ENCODE peak calls at places on chromosome 21, in six cellular contexts. One of them, this sample, is unnamed.

GRCh38 chr21:25329227-25329626 is 278.1 kb downstream of the MRPL39 start:
- DNase-seq in WTC11: no peak
- DNase-seq in small intestine: no peak
- DNase-seq in GM06990: no peak
- DNase-seq in AG20443: peak
- DNase-seq in left colon: no peak
- DNase-seq in this sample: no peak

GRCh38 chr21:16279658-16280581 is 550.1 kb downstream of the USP25 start:
- DNase-seq in small intestine: no peak
- DNase-seq in GM06990: no peak
- DNase-seq in left colon: no peak
- DNase-seq in WTC11: peak
- DNase-seq in AG20443: peak
- DNase-seq in this sample: peak

GRCh38 chr21:44934797-44935532 is 4.9 kb upstream of the SLX9 start:
- DNase-seq in GM06990: no peak
- DNase-seq in WTC11: no peak
- DNase-seq in left colon: no peak
- DNase-seq in AG20443: no peak
- DNase-seq in small intestine: no peak
- DNase-seq in this sample: no peak

GRCh38 chr21:45011911-45012660 is 62.3 kb upstream of the ADARB1 start:
- DNase-seq in WTC11: peak
- DNase-seq in left colon: no peak
- DNase-seq in small intestine: no peak
- DNase-seq in GM06990: no peak
- DNase-seq in AG20443: peak
- DNase-seq in this sample: peak

GRCh38 chr21:37877171-37877570 is 39.1 kb downstream of the KCNJ6 start:
- DNase-seq in small intestine: no peak
- DNase-seq in WTC11: no peak
- DNase-seq in GM06990: no peak
- DNase-seq in left colon: no peak
- DNase-seq in AG20443: peak
- DNase-seq in this sample: no peak

GRCh38 chr21:36635991-36636390 is 62.9 kb upstream of the SIM2 start:
- DNase-seq in small intestine: no peak
- DNase-seq in AG20443: no peak
- DNase-seq in left colon: no peak
- DNase-seq in WTC11: no peak
- DNase-seq in GM06990: no peak
- DNase-seq in this sample: no peak

GRCh38 chr21:28374881-28375280 is 617.8 kb downstream of the LTN1 start:
- DNase-seq in small intestine: no peak
- DNase-seq in GM06990: no peak
- DNase-seq in WTC11: no peak
- DNase-seq in AG20443: no peak
- DNase-seq in left colon: no peak
- DNase-seq in this sample: no peak

GRCh38 chr21:41160036-41160435 is 7.9 kb upstream of the BACE2 start:
- DNase-seq in left colon: no peak
- DNase-seq in WTC11: no peak
- DNase-seq in GM06990: no peak
- DNase-seq in small intestine: no peak
- DNase-seq in AG20443: no peak
- DNase-seq in this sample: no peak

GRCh38 chr21:39714331-39714730 is 30.7 kb upstream of the IGSF5 start:
- DNase-seq in WTC11: no peak
- DNase-seq in small intestine: no peak
- DNase-seq in GM06990: no peak
- DNase-seq in AG20443: no peak
- DNase-seq in left colon: no peak
- DNase-seq in this sample: no peak

GRCh38 chr21:27423906-27424595 is 457.2 kb upstream of the ADAMTS5 start:
- DNase-seq in AG20443: peak
- DNase-seq in WTC11: no peak
- DNase-seq in small intestine: peak
- DNase-seq in left colon: no peak
- DNase-seq in GM06990: no peak
- DNase-seq in this sample: peak

GRCh38 chr21:44405948-44406872 is 49.1 kb upstream of the LRRC3 start:
- DNase-seq in AG20443: peak
- DNase-seq in small intestine: no peak
- DNase-seq in GM06990: no peak
- DNase-seq in left colon: no peak
- DNase-seq in WTC11: no peak
- DNase-seq in this sample: no peak

GRCh38 chr21:37565530-37566223 is 199.1 kb downstream of the DYRK1A start:
- DNase-seq in left colon: no peak
- DNase-seq in small intestine: peak
- DNase-seq in GM06990: no peak
- DNase-seq in AG20443: no peak
- DNase-seq in WTC11: no peak
- DNase-seq in this sample: no peak

GRCh38 chr21:35989185-35989735 is 71.1 kb downstream of the SETD4 start:
- DNase-seq in left colon: peak
- DNase-seq in AG20443: peak
- DNase-seq in GM06990: no peak
- DNase-seq in WTC11: no peak
- DNase-seq in small intestine: peak
- DNase-seq in this sample: no peak

GRCh38 chr21:43959231-43960041 is 52.7 kb upstream of the TRAPPC10 start:
- DNase-seq in WTC11: no peak
- DNase-seq in AG20443: no peak
- DNase-seq in small intestine: no peak
- DNase-seq in left colon: no peak
- DNase-seq in GM06990: no peak
- DNase-seq in this sample: no peak

GRCh38 chr21:37414292-37415253 is 48.0 kb downstream of the DYRK1A start:
- DNase-seq in AG20443: no peak
- DNase-seq in WTC11: no peak
- DNase-seq in GM06990: no peak
- DNase-seq in small intestine: no peak
- DNase-seq in left colon: no peak
- DNase-seq in this sample: no peak

GRCh38 chr21:30463713-30464112 is 16.5 kb downstream of the KRTAP19-1 start:
- DNase-seq in AG20443: no peak
- DNase-seq in left colon: no peak
- DNase-seq in small intestine: no peak
- DNase-seq in WTC11: no peak
- DNase-seq in GM06990: no peak
- DNase-seq in this sample: no peak

GRCh38 chr21:15483138-15483780 is 246.5 kb upstream of the USP25 start:
- DNase-seq in AG20443: peak
- DNase-seq in left colon: peak
- DNase-seq in GM06990: peak
- DNase-seq in small intestine: peak
- DNase-seq in WTC11: peak
- DNase-seq in this sample: peak

GRCh38 chr21:17441370-17441769 is 71.5 kb upstream of the CXADR start:
- DNase-seq in WTC11: no peak
- DNase-seq in AG20443: no peak
- DNase-seq in left colon: peak
- DNase-seq in GM06990: no peak
- DNase-seq in small intestine: no peak
- DNase-seq in this sample: no peak

This sample was measured in iPS DF 19.7.